ENCODE peak calls at places on chromosomes 4 and X, in four cellular contexts. V is astrocyte, F is amniotic epithelial cell, J is HEK293T. Z is an unnamed sample.

GRCh38 chrX:99172958-99173357 is 1237.1 kb downstream of the PCDH19 start:
- DNase-seq in F (no peak), V (no peak), J (no peak), Z (no peak)

GRCh38 chr4:56360071-56360470 is 27.2 kb downstream of the AASDH start:
- DNase-seq in V (no peak), F (peak), J (no peak), Z (no peak)

GRCh38 chr4:2936773-2937145 is 26.4 kb downstream of the NOP14 start:
- DNase-seq in V (peak), F (peak), J (no peak), Z (no peak)

GRCh38 chrX:43065978-43066377 is 288.0 kb upstream of the PPP1R2C start:
- DNase-seq in F (no peak), V (no peak), J (no peak), Z (no peak)

GRCh38 chrX:103157511-103158316 is 57.2 kb upstream of the BEX4 start:
- DNase-seq in J (peak), F (peak), V (peak), Z (peak)

GRCh38 chr4:39814403-39815185 is 116.7 kb downstream of the UBE2K start:
- DNase-seq in V (peak), F (peak), J (no peak), Z (no peak)

GRCh38 chr4:102438396-102438795 is 62.8 kb upstream of the NFKB1 start:
- DNase-seq in V (no peak), J (no peak), F (peak), Z (no peak)

GRCh38 chr4:105620640-105621323 is 68.4 kb downstream of the ARHGEF38 start:
- DNase-seq in J (no peak), V (peak), F (peak), Z (no peak)

GRCh38 chrX:3449287-3449686 is 102.8 kb upstream of the MXRA5 start:
- DNase-seq in V (peak), F (peak), J (no peak), Z (no peak)

GRCh38 chr4:158291334-158292055 is 81.2 kb downstream of the TMEM144 start:
- DNase-seq in F (no peak), J (no peak), V (no peak), Z (no peak)

GRCh38 chr4:37827030-37827705 is 682 bp downstream of the PGM2 start:
- DNase-seq in J (peak), F (peak), V (peak), Z (no peak)

GRCh38 chrX:111207851-111208250 is 62.4 kb downstream of the CAPN6 start:
- DNase-seq in J (no peak), V (no peak), F (no peak), Z (no peak)

GRCh38 chr4:114658179-114658578 is 59.6 kb downstream of the UGT8 start:
- DNase-seq in F (no peak), V (no peak), J (no peak), Z (peak)

GRCh38 chr4:108144451-108144850 is 24.3 kb downstream of the LEF1 start:
- DNase-seq in F (no peak), V (no peak), J (no peak), Z (no peak)

GRCh38 chrX:48558270-48558669 is 16.0 kb upstream of the RBM3 start:
- DNase-seq in J (peak), V (peak), F (peak), Z (no peak)

GRCh38 chr4:114780205-114780604 is 181.6 kb downstream of the UGT8 start:
- DNase-seq in F (no peak), J (peak), V (peak), Z (no peak)

GRCh38 chrX:68897118-68897517 is 68.3 kb downstream of the EFNB1 start:
- DNase-seq in V (no peak), F (no peak), J (no peak), Z (no peak)

GRCh38 chrX:64093761-64094160 is 111.7 kb downstream of the AMER1 start:
- DNase-seq in V (no peak), J (no peak), F (no peak), Z (peak)

GRCh38 chr4:110106946-110107325 is 91.5 kb downstream of the ELOVL6 start:
- DNase-seq in V (peak), F (peak), J (no peak), Z (no peak)

GRCh38 chrX:41350150-41350975 is 16.4 kb downstream of the DDX3X start:
- DNase-seq in J (no peak), F (no peak), V (no peak), Z (no peak)

GRCh38 chr4:139961344-139961948 is 192.5 kb downstream of the MAML3 start:
- DNase-seq in J (no peak), V (no peak), F (no peak), Z (no peak)

GRCh38 chr4:121785479-121785878 is 15.6 kb upstream of the EXOSC9 start:
- DNase-seq in F (peak), J (no peak), V (peak), Z (peak)

GRCh38 chrX:13965531-13965930 is 64.2 kb downstream of the GEMIN8 start:
- DNase-seq in F (no peak), V (no peak), J (no peak), Z (peak)

GRCh38 chr4:3302164-3302785 is 9.5 kb downstream of the RGS12 start:
- DNase-seq in J (no peak), V (peak), F (peak), Z (no peak)

GRCh38 chrX:43654431-43655150 is 1.5 kb upstream of the MAOA start:
- DNase-seq in F (peak), J (peak), V (peak), Z (peak)

GRCh38 chr4:15455290-15455689 is 14.4 kb upstream of the CC2D2A start:
- DNase-seq in J (no peak), F (peak), V (no peak), Z (no peak)

GRCh38 chr4:77156912-77157858 is at the start of gene CCNG2:
- DNase-seq in F (peak), J (peak), V (peak), Z (peak)